ENCODE peak calls at places on chromosomes 12 and 14, in ten cellular contexts. Q is brain microvascular endothelial cell, H is ascending aorta, Y is bronchial epithelial cell, M is activated B cell treated with CpG ODN at 0.5 μM for 24 hours, I is stomach, R is tibial artery, F is mesothelial cell of epicardium, V is astrocyte of the cerebellum, U is uterus. P is an unnamed sample.

GRCh38 chr12:100752841-100753240 is 41.7 kb upstream of the ANO4 start:
- DNase-seq in V (no peak), Y (peak; percentile 85), F (no peak), R (no peak), U (no peak), Q (no peak), I (no peak), H (no peak), M (no peak), P (no peak)

GRCh38 chr12:94071258-94071657 is 77.1 kb upstream of the PLXNC1 start:
- DNase-seq in F (no peak), V (no peak), R (no peak), Q (no peak), M (no peak), I (no peak), H (no peak), Y (no peak), U (no peak), P (no peak)

GRCh38 chr12:21941522-21942376 is 523 bp upstream of the ABCC9 start:
- DNase-seq in M (no peak), I (no peak), V (no peak), U (peak; percentile 70), Q (peak; percentile 38), R (peak; percentile 58), F (no peak), H (no peak), Y (peak; percentile 21), P (no peak)

GRCh38 chr12:99386907-99387306 is 260.6 kb upstream of the GARIN6 start:
- DNase-seq in V (peak; percentile 36), Y (peak; percentile 21), H (no peak), R (no peak), M (no peak), I (no peak), F (no peak), U (no peak), Q (peak; percentile 11), P (no peak)

GRCh38 chr12:5628501-5628900 is 196.6 kb downstream of the NTF3 start:
- DNase-seq in H (no peak), R (no peak), M (no peak), F (no peak), Y (no peak), I (no peak), V (no peak), U (no peak), Q (no peak), P (no peak)

GRCh38 chr14:105894125-105894977 is 368.0 kb downstream of the TMEM121 start:
- DNase-seq in V (no peak), H (no peak), Q (no peak), Y (no peak), U (peak; percentile 4), R (peak; percentile 2), I (no peak), F (no peak), M (no peak), P (no peak)

GRCh38 chr12:15155271-15155670 is 65.9 kb downstream of the RERG start:
- DNase-seq in U (no peak), Y (peak; percentile 82), I (peak; percentile 38), F (no peak), H (no peak), Q (no peak), R (no peak), V (no peak), M (no peak), P (no peak)

GRCh38 chr12:1761857-1762256 is 58.5 kb upstream of the LRTM2 start:
- DNase-seq in I (no peak), Q (no peak), F (no peak), R (no peak), U (no peak), V (no peak), M (no peak), H (no peak), Y (no peak), P (no peak)

GRCh38 chr12:92886131-92886530 is 43.0 kb downstream of the EEA1 start:
- DNase-seq in I (no peak), V (no peak), R (no peak), F (no peak), Y (no peak), Q (no peak), U (no peak), H (no peak), M (no peak), P (no peak)

GRCh38 chr14:104844306-104845032 is 20.6 kb upstream of the CEP170B start:
- DNase-seq in V (no peak), F (no peak), H (no peak), U (peak; percentile 6), Y (no peak), Q (no peak), M (no peak), R (no peak), I (no peak), P (no peak)
- TF ChIP-seq CTCF in V (no peak), F (no peak), H (no peak), U (no peak), Y (no peak), Q (no peak), M (no peak), R (no peak), I (no peak), P (no peak)

GRCh38 chr14:98803196-98803595 is 468.8 kb downstream of the BCL11B start:
- DNase-seq in V (no peak), R (no peak), Y (no peak), Q (no peak), U (no peak), M (no peak), H (no peak), I (no peak), F (no peak), P (no peak)

GRCh38 chr14:98792171-98792570 is 479.8 kb downstream of the BCL11B start:
- DNase-seq in Y (no peak), H (no peak), V (no peak), M (no peak), U (no peak), R (no peak), F (no peak), I (no peak), Q (no peak), P (no peak)

GRCh38 chr14:98799891-98800290 is 472.1 kb downstream of the BCL11B start:
- DNase-seq in U (no peak), Q (no peak), Y (no peak), F (no peak), V (no peak), M (no peak), R (no peak), I (no peak), H (no peak), P (no peak)

GRCh38 chr14:98802044-98802443 is 470.0 kb downstream of the BCL11B start:
- DNase-seq in M (no peak), H (no peak), Y (no peak), F (no peak), U (no peak), Q (no peak), V (no peak), I (no peak), R (no peak), P (no peak)

GRCh38 chr14:98798099-98798498 is 473.9 kb downstream of the BCL11B start:
- DNase-seq in H (no peak), Q (no peak), F (no peak), U (no peak), R (no peak), I (no peak), Y (no peak), V (no peak), M (no peak), P (no peak)
- TF ChIP-seq CTCF in H (no peak), Q (no peak), F (no peak), U (no peak), R (no peak), I (no peak), Y (no peak), V (no peak), M (no peak), P (no peak)

GRCh38 chr14:100142073-100143040 is 17.1 kb downstream of the DEGS2 start:
- DNase-seq in Q (no peak), U (peak; percentile 77), H (no peak), R (no peak), Y (peak; percentile 22), V (no peak), I (peak; percentile 88), F (peak; percentile 74), M (no peak), P (no peak)

GRCh38 chr14:100138082-100138787 is 21.2 kb downstream of the DEGS2 start:
- DNase-seq in H (no peak), R (no peak), Y (no peak), U (no peak), M (no peak), F (no peak), I (peak; percentile 81), Q (no peak), V (no peak), P (no peak)

GRCh38 chr14:100141133-100141497 is 18.3 kb downstream of the DEGS2 start:
- DNase-seq in U (no peak), V (no peak), I (no peak), R (no peak), Y (no peak), F (no peak), Q (no peak), H (no peak), M (no peak), P (no peak)

GRCh38 chr14:100138955-100139354 is 20.5 kb downstream of the DEGS2 start:
- DNase-seq in V (no peak), M (no peak), Y (no peak), F (no peak), H (no peak), I (no peak), U (no peak), Q (no peak), R (no peak), P (no peak)

GRCh38 chr14:100140452-100141132 is 18.9 kb downstream of the DEGS2 start:
- DNase-seq in Q (no peak), U (no peak), Y (peak; percentile 31), H (no peak), M (no peak), R (no peak), I (peak; percentile 51), V (no peak), F (no peak), P (no peak)
- TF ChIP-seq CTCF in Q (peak; percentile 60), U (no peak), Y (peak; percentile 46), H (no peak), M (no peak), R (no peak), I (no peak), V (peak; percentile 51), F (no peak), P (no peak)

GRCh38 chr12:57370084-57370483 is 60.8 kb downstream of the R3HDM2 start:
- DNase-seq in U (no peak), F (no peak), Y (no peak), H (no peak), M (no peak), Q (no peak), V (no peak), R (no peak), I (no peak), P (no peak)

GRCh38 chr12:57370696-57371095 is 60.1 kb downstream of the R3HDM2 start:
- DNase-seq in V (no peak), F (no peak), U (no peak), Y (no peak), M (no peak), R (no peak), I (no peak), Q (no peak), H (no peak), P (no peak)

GRCh38 chr12:57369202-57369601 is 61.6 kb downstream of the R3HDM2 start:
- DNase-seq in M (no peak), Y (no peak), V (no peak), H (no peak), F (no peak), U (no peak), I (no peak), R (no peak), Q (no peak), P (no peak)

GRCh38 chr12:57367121-57367520 is 63.7 kb downstream of the R3HDM2 start:
- DNase-seq in F (no peak), Q (no peak), Y (no peak), I (no peak), M (no peak), U (no peak), H (no peak), V (no peak), R (no peak), P (peak; percentile 30)

GRCh38 chr12:57368349-57369095 is 62.3 kb downstream of the R3HDM2 start:
- DNase-seq in H (no peak), I (no peak), F (no peak), Y (no peak), U (no peak), Q (no peak), M (no peak), V (no peak), R (no peak), P (peak; percentile 82)
- TF ChIP-seq CTCF in H (no peak), I (no peak), F (no peak), Y (no peak), U (no peak), Q (peak; percentile 12), M (no peak), V (no peak), R (no peak), P (peak; percentile 52)